ENCODE peak calls at places on chromosomes 1 and 21, in four cellular contexts. L is foreskin fibroblast, M is adrenal gland, W is fibroblast of lung. C is an unnamed sample.

GRCh38 chr1:1929102-1929638 is 10.1 kb upstream of the TMEM52 start:
- DNase-seq in L (no peak), M (no peak), W (no peak), C (no peak)

GRCh38 chr1:2204384-2205190 is 10.0 kb upstream of the FAAP20 start:
- DNase-seq in L (peak), M (peak), W (peak), C (no peak)

GRCh38 chr1:232305020-232305419 is 324.9 kb downstream of the SIPA1L2 start:
- DNase-seq in L (no peak), M (no peak), W (no peak), C (peak)

GRCh38 chr1:31831397-31832378 is 15.9 kb upstream of the SPOCD1 start:
- DNase-seq in L (peak), M (no peak), W (no peak), C (peak)

GRCh38 chr1:171983584-171983983 is 142.3 kb downstream of the DNM3 start:
- DNase-seq in L (peak), M (no peak), W (peak), C (peak)

GRCh38 chr1:18927654-18928272 is 25.4 kb upstream of the ALDH4A1 start:
- DNase-seq in L (no peak), M (no peak), W (no peak), C (peak)

GRCh38 chr1:36387141-36387949 is 1.6 kb upstream of the STK40 start:
- DNase-seq in L (peak), M (no peak), W (peak), C (peak)

GRCh38 chr1:24705260-24706073 is 39.8 kb upstream of the CLIC4 start:
- DNase-seq in L (peak), M (peak), W (peak), C (peak)

GRCh38 chr21:42782723-42783247 is 96.6 kb downstream of the WDR4 start:
- DNase-seq in L (no peak), M (no peak), W (no peak), C (no peak)

GRCh38 chr1:202684716-202685115 is 25.5 kb downstream of the SYT2 start:
- DNase-seq in L (no peak), M (no peak), W (no peak), C (no peak)

GRCh38 chr1:206684478-206685255 is at the start of gene MAPKAPK2:
- DNase-seq in L (peak), M (peak), W (peak), C (peak)

GRCh38 chr1:178038372-178038771 is 55.5 kb upstream of the RASAL2 start:
- DNase-seq in L (no peak), M (no peak), W (no peak), C (no peak)

GRCh38 chr1:21559788-21560567 is 50.8 kb downstream of the ALPL start:
- DNase-seq in L (no peak), M (no peak), W (no peak), C (no peak)

GRCh38 chr1:95035536-95035935 is 37.2 kb downstream of the ALG14 start:
- DNase-seq in L (peak), M (no peak), W (peak), C (peak)

GRCh38 chr1:229905031-229905545 is 161.9 kb upstream of the GALNT2 start:
- DNase-seq in L (no peak), M (no peak), W (no peak), C (no peak)

GRCh38 chr1:38360807-38361206 is 314.2 kb upstream of the POU3F1 start:
- DNase-seq in L (no peak), M (no peak), W (no peak), C (no peak)

GRCh38 chr1:244291867-244292180 is 159.9 kb downstream of the ADSS2 start:
- DNase-seq in L (no peak), M (no peak), W (no peak), C (no peak)

GRCh38 chr1:112933820-112934561 is 22.0 kb downstream of the SLC16A1 start:
- DNase-seq in L (no peak), M (no peak), W (no peak), C (no peak)

GRCh38 chr21:36487641-36488307 is 7.9 kb upstream of the CLDN14 start:
- DNase-seq in L (no peak), M (no peak), W (no peak), C (peak)

GRCh38 chr21:29501451-29501850 is 202.7 kb downstream of the BACH1 start:
- DNase-seq in L (peak), M (no peak), W (peak), C (no peak)

GRCh38 chr1:226882631-226883409 is 12.4 kb downstream of the PSEN2 start:
- DNase-seq in L (peak), M (peak), W (peak), C (peak)

GRCh38 chr1:29503441-29503840 is 267.1 kb downstream of the PTPRU start:
- DNase-seq in L (no peak), M (peak), W (no peak), C (no peak)

GRCh38 chr1:46401964-46402626 is 8.0 kb downstream of the FAAH start:
- DNase-seq in L (peak), M (peak), W (peak), C (peak)

GRCh38 chr21:45256912-45257672 is 30.6 kb downstream of the POFUT2 start:
- DNase-seq in L (peak), M (peak), W (no peak), C (no peak)

GRCh38 chr1:97245682-97246081 is 524.1 kb downstream of the PTBP2 start:
- DNase-seq in L (no peak), M (no peak), W (peak), C (no peak)

GRCh38 chr1:10704383-10704882 is 92.0 kb downstream of the CASZ1 start:
- DNase-seq in L (no peak), M (no peak), W (no peak), C (no peak)

GRCh38 chr1:160777486-160778089 is 18.4 kb upstream of the LY9 start:
- DNase-seq in L (no peak), M (no peak), W (no peak), C (peak)

GRCh38 chr1:89757532-89757931 is 63.3 kb upstream of the LRRC8D start:
- DNase-seq in L (peak), M (no peak), W (peak), C (no peak)

GRCh38 chr1:84991097-84991890 is 5.6 kb downstream of the MCOLN2 start:
- DNase-seq in L (no peak), M (no peak), W (no peak), C (no peak)

DNA sequence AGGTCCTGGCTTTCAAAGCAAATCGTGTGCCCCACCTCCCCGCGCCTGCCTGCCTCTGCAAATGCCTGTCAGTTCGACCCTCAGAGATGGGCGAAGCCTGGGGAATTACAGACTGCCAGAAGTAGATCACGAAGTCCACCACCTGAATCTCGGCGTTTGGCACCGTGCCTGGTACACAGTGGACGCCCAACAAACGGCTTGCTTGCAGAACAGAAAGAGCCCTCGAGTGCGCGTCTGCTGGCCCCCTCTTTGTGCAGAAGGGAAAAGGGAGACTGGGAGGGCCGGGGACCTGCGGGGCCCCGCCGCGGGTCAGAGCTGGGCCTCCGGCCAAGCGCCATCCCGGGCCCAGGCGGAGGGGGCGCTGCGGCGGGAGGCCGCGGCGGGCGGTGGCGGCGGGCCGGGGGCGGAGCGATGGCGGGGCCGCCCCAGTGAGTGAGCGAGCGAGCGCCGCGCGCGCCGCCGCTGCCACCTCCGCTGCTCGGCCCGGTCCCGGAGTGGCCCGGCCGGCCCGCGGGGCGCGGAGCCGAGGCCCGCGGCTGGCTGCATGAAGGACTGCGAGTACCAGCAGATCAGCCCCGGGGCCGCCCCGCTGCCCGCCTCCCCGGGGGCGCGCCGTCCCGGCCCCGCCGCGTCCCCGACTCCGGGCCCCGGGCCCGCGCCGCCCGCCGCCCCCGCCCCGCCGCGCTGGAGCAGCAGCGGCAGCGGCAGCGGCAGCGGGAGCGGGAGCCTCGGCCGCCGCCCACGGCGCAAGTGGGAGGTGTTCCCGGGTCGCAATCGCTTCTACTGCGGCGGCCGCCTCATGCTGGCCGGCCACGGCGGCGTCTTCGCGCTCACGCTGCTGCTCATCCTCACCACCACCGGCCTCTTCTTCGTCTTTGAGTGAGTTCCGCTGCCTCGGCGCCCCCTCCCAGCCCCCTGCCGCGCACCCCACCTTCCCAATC is at the start of gene ZDHHC18:
- DNase-seq in L (peak), M (peak), W (peak), C (peak)
- TF ChIP-seq CTCF in L (peak), M (peak), W (peak), C (peak)

GRCh38 chr1:50609508-50609907 is 186.3 kb upstream of the DMRTA2 start:
- DNase-seq in L (no peak), M (no peak), W (no peak), C (no peak)
- H3K4me3 ChIP-seq in L (no peak), M (no peak), W (no peak), C (no peak)

GRCh38 chr1:210653771-210654170 is 325.1 kb downstream of the HHAT start:
- DNase-seq in L (no peak), M (no peak), W (no peak), C (peak)
- TF ChIP-seq CTCF in L (no peak), M (no peak), W (no peak), C (no peak)

DNA sequence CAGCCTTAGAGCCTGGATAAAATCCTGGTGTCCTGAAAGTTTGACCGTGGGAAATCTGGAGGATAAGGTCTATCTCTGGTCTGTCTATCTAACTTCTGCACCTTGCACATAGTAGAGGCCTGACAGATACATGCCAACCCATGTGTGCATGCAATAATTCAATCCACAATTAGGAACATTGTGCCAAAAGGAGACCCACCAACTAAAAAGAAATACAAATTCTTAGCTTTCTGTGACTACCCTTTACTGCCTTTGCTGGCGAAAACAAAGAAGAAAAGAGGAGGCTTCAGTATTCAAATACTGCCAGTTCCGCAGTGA is 381 bp upstream of the KLHL20 start:
- DNase-seq in L (no peak), M (no peak), W (no peak), C (no peak)
- H3K4me3 ChIP-seq in L (peak), M (peak), W (peak), C (peak)

GRCh38 chr1:183670169-183670568 is 17.1 kb upstream of the APOBEC4 start:
- DNase-seq in L (no peak), M (no peak), W (no peak), C (no peak)
- TF ChIP-seq CTCF in L (no peak), M (no peak), W (no peak), C (peak)

C was measured in epithelial cell of esophagus.